ENCODE peak calls at places on chromosomes 11 and 22, in seven cellular contexts. One of them, this sample, is unnamed.

GRCh38 chr22:29477919-29478318 is 2.1 kb upstream of the NEFH start:
- DNase-seq in adrenal gland: no peak
- DNase-seq in astrocyte of the spinal cord: no peak
- DNase-seq in stomach: no peak
- DNase-seq in AG09309: no peak
- DNase-seq in AG04450: no peak
- DNase-seq in fibroblast of mammary gland: no peak
- DNase-seq in this sample: no peak

GRCh38 chr11:134399293-134399654 is 12.8 kb downstream of the B3GAT1 start:
- DNase-seq in adrenal gland: no peak
- DNase-seq in astrocyte of the spinal cord: no peak
- DNase-seq in stomach: no peak
- DNase-seq in AG09309: no peak
- DNase-seq in AG04450: no peak
- DNase-seq in fibroblast of mammary gland: no peak
- DNase-seq in this sample: no peak

GRCh38 chr22:31286360-31287255 is 5.7 kb downstream of the PIK3IP1 start:
- DNase-seq in adrenal gland: no peak
- DNase-seq in astrocyte of the spinal cord: no peak
- DNase-seq in stomach: no peak
- DNase-seq in AG09309: no peak
- DNase-seq in AG04450: no peak
- DNase-seq in fibroblast of mammary gland: no peak
- DNase-seq in this sample: no peak

GRCh38 chr11:57344826-57345225 is 6.7 kb downstream of the P2RX3 start:
- DNase-seq in adrenal gland: no peak
- DNase-seq in astrocyte of the spinal cord: no peak
- DNase-seq in stomach: no peak
- DNase-seq in AG09309: no peak
- DNase-seq in AG04450: no peak
- DNase-seq in fibroblast of mammary gland: no peak
- DNase-seq in this sample: no peak

GRCh38 chr11:76184551-76184993 is 21.7 kb downstream of the WNT11 start:
- DNase-seq in adrenal gland: no peak
- DNase-seq in astrocyte of the spinal cord: no peak
- DNase-seq in stomach: no peak
- DNase-seq in AG09309: no peak
- DNase-seq in AG04450: no peak
- DNase-seq in fibroblast of mammary gland: no peak
- DNase-seq in this sample: no peak

GRCh38 chr22:46738961-46739870 is 1.2 kb upstream of the CERK start:
- DNase-seq in adrenal gland: no peak
- DNase-seq in astrocyte of the spinal cord: peak
- DNase-seq in stomach: peak
- DNase-seq in AG09309: no peak
- DNase-seq in AG04450: no peak
- DNase-seq in fibroblast of mammary gland: peak
- DNase-seq in this sample: no peak

GRCh38 chr11:44903518-44903917 is 47.2 kb downstream of the TP53I11 start:
- DNase-seq in adrenal gland: no peak
- DNase-seq in astrocyte of the spinal cord: no peak
- DNase-seq in stomach: no peak
- DNase-seq in AG09309: no peak
- DNase-seq in AG04450: no peak
- DNase-seq in fibroblast of mammary gland: no peak
- DNase-seq in this sample: no peak

GRCh38 chr22:19905619-19906276 is 35.8 kb upstream of the COMT start:
- DNase-seq in adrenal gland: no peak
- DNase-seq in astrocyte of the spinal cord: no peak
- DNase-seq in stomach: no peak
- DNase-seq in AG09309: no peak
- DNase-seq in AG04450: no peak
- DNase-seq in fibroblast of mammary gland: no peak
- DNase-seq in this sample: no peak

GRCh38 chr22:18056161-18056666 is 21.6 kb upstream of the PEX26 start:
- DNase-seq in adrenal gland: peak
- DNase-seq in astrocyte of the spinal cord: peak
- DNase-seq in stomach: no peak
- DNase-seq in AG09309: peak
- DNase-seq in AG04450: no peak
- DNase-seq in fibroblast of mammary gland: peak
- DNase-seq in this sample: no peak

GRCh38 chr22:37177221-37177620 is 10.8 kb downstream of the C1QTNF6 start:
- DNase-seq in adrenal gland: no peak
- DNase-seq in astrocyte of the spinal cord: no peak
- DNase-seq in stomach: no peak
- DNase-seq in AG09309: no peak
- DNase-seq in AG04450: no peak
- DNase-seq in fibroblast of mammary gland: no peak
- DNase-seq in this sample: no peak

GRCh38 chr22:31752096-31752847 is 1.5 kb upstream of the DEPDC5 start:
- DNase-seq in adrenal gland: no peak
- DNase-seq in astrocyte of the spinal cord: no peak
- DNase-seq in stomach: no peak
- DNase-seq in AG09309: no peak
- DNase-seq in AG04450: no peak
- DNase-seq in fibroblast of mammary gland: no peak
- DNase-seq in this sample: no peak

GRCh38 chr11:28924007-28924406 is 815.8 kb downstream of the METTL15 start:
- DNase-seq in adrenal gland: no peak
- DNase-seq in astrocyte of the spinal cord: no peak
- DNase-seq in stomach: no peak
- DNase-seq in AG09309: no peak
- DNase-seq in AG04450: no peak
- DNase-seq in fibroblast of mammary gland: no peak
- DNase-seq in this sample: no peak

GRCh38 chr22:50714631-50715179 is 23.3 kb upstream of the ACR start:
- DNase-seq in adrenal gland: no peak
- DNase-seq in astrocyte of the spinal cord: no peak
- DNase-seq in stomach: no peak
- DNase-seq in AG09309: no peak
- DNase-seq in AG04450: no peak
- DNase-seq in fibroblast of mammary gland: no peak
- DNase-seq in this sample: no peak

GRCh38 chr22:38638734-38639133 is 17.5 kb downstream of the FAM227A start:
- DNase-seq in adrenal gland: no peak
- DNase-seq in astrocyte of the spinal cord: no peak
- DNase-seq in stomach: no peak
- DNase-seq in AG09309: no peak
- DNase-seq in AG04450: no peak
- DNase-seq in fibroblast of mammary gland: no peak
- DNase-seq in this sample: no peak

GRCh38 chr11:131297441-131297840 is 73.0 kb upstream of the NTM start:
- DNase-seq in adrenal gland: no peak
- DNase-seq in astrocyte of the spinal cord: no peak
- DNase-seq in stomach: no peak
- DNase-seq in AG09309: no peak
- DNase-seq in AG04450: no peak
- DNase-seq in fibroblast of mammary gland: no peak
- DNase-seq in this sample: no peak

GRCh38 chr11:131295986-131296385 is 74.4 kb upstream of the NTM start:
- DNase-seq in adrenal gland: no peak
- DNase-seq in astrocyte of the spinal cord: no peak
- DNase-seq in stomach: no peak
- DNase-seq in AG09309: no peak
- DNase-seq in AG04450: no peak
- DNase-seq in fibroblast of mammary gland: no peak
- DNase-seq in this sample: no peak

GRCh38 chr11:131302831-131303230 is 67.6 kb upstream of the NTM start:
- DNase-seq in adrenal gland: no peak
- DNase-seq in astrocyte of the spinal cord: peak
- DNase-seq in stomach: no peak
- DNase-seq in AG09309: peak
- DNase-seq in AG04450: no peak
- DNase-seq in fibroblast of mammary gland: peak
- DNase-seq in this sample: no peak

GRCh38 chr11:131301306-131301705 is 69.1 kb upstream of the NTM start:
- DNase-seq in adrenal gland: no peak
- DNase-seq in astrocyte of the spinal cord: no peak
- DNase-seq in stomach: no peak
- DNase-seq in AG09309: no peak
- DNase-seq in AG04450: no peak
- DNase-seq in fibroblast of mammary gland: no peak
- DNase-seq in this sample: no peak

DNA sequence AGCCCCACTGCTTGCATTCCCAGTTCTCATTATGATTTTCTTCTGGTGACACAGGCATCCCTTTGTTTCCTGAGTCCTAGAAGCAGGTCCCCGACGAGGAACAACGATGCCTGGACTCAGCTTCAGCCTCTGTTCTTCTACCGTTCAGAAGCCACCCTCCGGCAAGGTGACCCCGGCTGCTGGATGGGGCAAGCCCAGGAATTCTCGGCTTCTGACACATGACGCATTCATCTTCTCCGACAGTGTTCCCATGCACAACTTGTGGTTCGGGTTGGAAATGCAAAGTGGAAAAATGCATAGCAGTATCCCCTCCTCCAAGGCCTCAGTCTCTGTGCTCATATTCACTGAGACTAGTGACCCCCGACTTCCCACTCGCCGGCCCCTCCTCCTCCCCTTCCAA is 70.1 kb upstream of the NTM start:
- DNase-seq in adrenal gland: no peak
- DNase-seq in astrocyte of the spinal cord: peak
- DNase-seq in stomach: no peak
- DNase-seq in AG09309: no peak
- DNase-seq in AG04450: no peak
- DNase-seq in fibroblast of mammary gland: no peak
- DNase-seq in this sample: no peak
- TF ChIP-seq CTCF in adrenal gland: no peak
- TF ChIP-seq CTCF in astrocyte of the spinal cord: no peak
- TF ChIP-seq CTCF in stomach: no peak
- TF ChIP-seq CTCF in AG09309: no peak
- TF ChIP-seq CTCF in AG04450: no peak
- TF ChIP-seq CTCF in fibroblast of mammary gland: no peak
- TF ChIP-seq CTCF in this sample: no peak

GRCh38 chr11:78056093-78056492 is 7.6 kb upstream of the THRSP start:
- DNase-seq in adrenal gland: no peak
- DNase-seq in astrocyte of the spinal cord: no peak
- DNase-seq in stomach: no peak
- DNase-seq in AG09309: no peak
- DNase-seq in AG04450: no peak
- DNase-seq in fibroblast of mammary gland: no peak
- DNase-seq in this sample: no peak
- TF ChIP-seq CTCF in adrenal gland: no peak
- TF ChIP-seq CTCF in astrocyte of the spinal cord: no peak
- TF ChIP-seq CTCF in stomach: no peak
- TF ChIP-seq CTCF in AG09309: no peak
- TF ChIP-seq CTCF in AG04450: no peak
- TF ChIP-seq CTCF in fibroblast of mammary gland: no peak
- TF ChIP-seq CTCF in this sample: no peak

GRCh38 chr11:66071326-66071870 is 1.3 kb downstream of the PACS1 start:
- DNase-seq in adrenal gland: no peak
- DNase-seq in astrocyte of the spinal cord: no peak
- DNase-seq in stomach: no peak
- DNase-seq in AG09309: no peak
- DNase-seq in AG04450: no peak
- DNase-seq in fibroblast of mammary gland: no peak
- DNase-seq in this sample: no peak

GRCh38 chr11:66068923-66069714 is 953 bp upstream of the PACS1 start:
- DNase-seq in adrenal gland: peak
- DNase-seq in astrocyte of the spinal cord: peak
- DNase-seq in stomach: peak
- DNase-seq in AG09309: peak
- DNase-seq in AG04450: no peak
- DNase-seq in fibroblast of mammary gland: peak
- DNase-seq in this sample: no peak

GRCh38 chr11:66068154-66068821 is 1.8 kb upstream of the PACS1 start:
- DNase-seq in adrenal gland: peak
- DNase-seq in astrocyte of the spinal cord: peak
- DNase-seq in stomach: peak
- DNase-seq in AG09309: no peak
- DNase-seq in AG04450: peak
- DNase-seq in fibroblast of mammary gland: peak
- DNase-seq in this sample: peak

GRCh38 chr11:66070604-66071325 is 693 bp downstream of the PACS1 start:
- DNase-seq in adrenal gland: peak
- DNase-seq in astrocyte of the spinal cord: peak
- DNase-seq in stomach: peak
- DNase-seq in AG09309: no peak
- DNase-seq in AG04450: no peak
- DNase-seq in fibroblast of mammary gland: peak
- DNase-seq in this sample: peak

DNA sequence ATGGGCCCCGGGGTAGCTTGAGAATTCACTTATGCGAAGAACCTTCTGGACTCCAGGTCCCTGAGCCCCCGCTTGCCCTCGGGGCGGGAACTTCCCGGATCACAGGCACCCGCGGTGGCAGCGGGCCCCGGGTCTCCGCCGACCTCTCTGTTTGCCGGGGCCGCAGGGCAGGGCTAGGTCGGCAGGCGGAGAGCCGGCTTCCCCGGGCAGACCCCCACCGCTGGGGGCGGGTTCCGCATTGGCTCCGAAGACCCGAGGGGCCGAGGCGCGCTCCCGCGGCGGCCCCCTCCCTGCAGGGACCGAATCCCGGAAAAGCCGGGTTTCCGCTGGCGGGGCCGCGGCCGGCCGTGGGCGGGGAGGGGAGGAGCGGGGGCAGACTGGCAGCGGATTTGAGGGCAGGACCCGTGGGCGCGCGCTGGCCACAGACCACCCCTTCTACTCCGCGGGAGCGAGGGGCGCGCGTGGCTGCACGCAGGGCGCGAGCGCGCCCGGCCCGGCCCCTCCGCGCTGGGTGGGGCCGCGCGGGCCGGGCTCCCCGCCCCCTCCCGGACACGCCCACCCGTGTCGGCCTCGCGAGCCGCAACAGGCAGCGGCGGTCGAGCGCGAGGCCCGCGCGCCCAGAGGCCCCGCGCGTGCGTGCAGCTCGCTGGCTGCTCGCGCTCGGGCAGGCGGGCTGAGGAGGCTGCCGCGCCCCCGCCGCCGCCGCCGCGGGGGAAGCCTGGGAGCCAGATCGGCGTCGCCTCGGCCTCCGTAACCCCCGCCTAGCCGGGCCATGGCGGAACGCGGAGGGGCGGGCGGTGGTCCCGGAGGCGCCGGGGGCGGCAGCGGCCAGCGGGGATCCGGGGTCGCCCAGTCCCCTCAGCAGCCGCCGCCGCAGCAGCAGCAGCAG is at the start of gene PACS1:
- DNase-seq in adrenal gland: peak
- DNase-seq in astrocyte of the spinal cord: peak
- DNase-seq in stomach: peak
- DNase-seq in AG09309: peak
- DNase-seq in AG04450: peak
- DNase-seq in fibroblast of mammary gland: peak
- DNase-seq in this sample: peak
- TF ChIP-seq CTCF in adrenal gland: peak
- TF ChIP-seq CTCF in astrocyte of the spinal cord: no peak
- TF ChIP-seq CTCF in stomach: no peak
- TF ChIP-seq CTCF in AG09309: no peak
- TF ChIP-seq CTCF in AG04450: no peak
- TF ChIP-seq CTCF in fibroblast of mammary gland: no peak
- TF ChIP-seq CTCF in this sample: peak

DNA sequence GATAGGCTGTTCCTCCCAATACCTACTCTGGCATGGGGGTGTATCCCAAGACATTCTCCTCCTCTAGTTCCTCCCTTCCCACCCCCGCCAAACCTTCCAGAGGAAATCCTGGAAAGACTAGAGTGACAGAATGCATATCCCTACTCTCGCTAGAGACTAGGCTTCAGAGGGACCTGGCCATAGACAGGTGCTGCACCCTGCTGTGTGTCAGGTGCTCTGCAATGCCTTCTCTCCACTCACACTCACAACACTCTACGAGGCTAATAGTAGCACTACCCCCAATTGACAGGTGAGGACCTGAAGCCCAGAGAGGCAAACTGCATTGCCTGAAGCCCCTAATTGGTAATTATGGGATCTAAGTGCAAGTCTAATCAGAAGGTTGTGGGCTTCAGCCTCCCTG is 46.2 kb upstream of the LMO1 start:
- DNase-seq in adrenal gland: no peak
- DNase-seq in astrocyte of the spinal cord: no peak
- DNase-seq in stomach: no peak
- DNase-seq in AG09309: no peak
- DNase-seq in AG04450: no peak
- DNase-seq in fibroblast of mammary gland: no peak
- DNase-seq in this sample: no peak
- TF ChIP-seq CTCF in adrenal gland: peak
- TF ChIP-seq CTCF in astrocyte of the spinal cord: no peak
- TF ChIP-seq CTCF in stomach: no peak
- TF ChIP-seq CTCF in AG09309: no peak
- TF ChIP-seq CTCF in AG04450: no peak
- TF ChIP-seq CTCF in fibroblast of mammary gland: no peak
- TF ChIP-seq CTCF in this sample: no peak

This sample was measured in heart right ventricle.